ENCODE peak calls at places on chromosomes 16 and 17, in four cellular contexts. Z is HEK293T, E is ACHN, Q is NCI-H1694 treated with DMSO at 0.1 percent for 48 hours. A is an unnamed sample.

GRCh38 chr17:28335959-28336871 is 654 bp downstream of the TNFAIP1 start:
- DNase-seq in Z (peak; percentile 28), E (peak; percentile 98), Q (peak; percentile 7), A (peak; percentile 57)

GRCh38 chr16:57045694-57046381 is 46.5 kb upstream of the CPNE2 start:
- DNase-seq in E (no peak), Q (no peak), Z (peak; percentile 80), A (peak; percentile 41)

GRCh38 chr17:55931448-55931847 is 180.6 kb downstream of the PCTP start:
- DNase-seq in E (no peak), Z (no peak), Q (no peak), A (no peak)

GRCh38 chr16:69141936-69142335 is 9.5 kb downstream of the UTP4 start:
- DNase-seq in Q (no peak), Z (no peak), E (no peak), A (no peak)

GRCh38 chr16:55189975-55190636 is 133.9 kb upstream of the IRX6 start:
- DNase-seq in Q (no peak), E (no peak), Z (no peak), A (peak; percentile 16)

GRCh38 chr17:45307290-45308015 is 9.4 kb downstream of the MAP3K14 start:
- DNase-seq in E (peak; percentile 45), Z (no peak), Q (peak; percentile 33), A (no peak)

GRCh38 chr17:15919466-15919865 is 25.5 kb upstream of the ADORA2B start:
- DNase-seq in Z (no peak), Q (no peak), E (no peak), A (no peak)

GRCh38 chr17:77458202-77459017 is 317.6 kb downstream of the SEC14L1 start:
- DNase-seq in E (no peak), Z (no peak), Q (no peak), A (no peak)

GRCh38 chr17:68603027-68603426 is 1.9 kb upstream of the FAM20A start:
- DNase-seq in Z (no peak), Q (no peak), E (no peak), A (no peak)

GRCh38 chr17:1561420-1562177 is 993 bp downstream of the PITPNA start:
- DNase-seq in Z (peak; percentile 64), E (peak; percentile 35), Q (no peak), A (no peak)

GRCh38 chr17:72588961-72589360 is 468.1 kb downstream of the SOX9 start:
- DNase-seq in Z (no peak), Q (peak; percentile 83), E (peak; percentile 87), A (no peak)

GRCh38 chr17:10748475-10749110 is 18.8 kb upstream of the TMEM220 start:
- DNase-seq in Q (no peak), Z (no peak), E (no peak), A (peak; percentile 5)

GRCh38 chr17:68291836-68292688 is 767 bp downstream of the ARSG start:
- DNase-seq in Z (peak; percentile 74), Q (peak; percentile 65), E (peak; percentile 86), A (peak; percentile 43)

GRCh38 chr17:17964710-17965109 is 7.5 kb downstream of the TOM1L2 start:
- DNase-seq in Z (no peak), Q (no peak), E (no peak), A (no peak)

GRCh38 chr17:75034236-75034908 is 12.4 kb downstream of the ATP5PD start:
- DNase-seq in Z (peak; percentile 69), E (peak; percentile 91), Q (peak; percentile 81), A (peak; percentile 82)

GRCh38 chr17:81251943-81252301 is 12.8 kb downstream of the NDUFAF8 start:
- DNase-seq in Z (no peak), Q (peak; percentile 96), E (no peak), A (peak; percentile 58)